ENCODE peak calls at places on chromosome 1, in six cellular contexts. S, R, A, J, T and O are unnamed samples.

GRCh38 chr1:225428066-225428878 is 434 bp upstream of the LBR start:
- DNase-seq in S (peak), R (peak), A (peak), J (peak), T (peak), O (peak)

GRCh38 chr1:24735619-24736375 is 9.4 kb upstream of the CLIC4 start:
- DNase-seq in S (no peak), R (peak), A (no peak), J (no peak), T (no peak), O (no peak)

GRCh38 chr1:23810818-23811420 is 10.4 kb upstream of the GALE start:
- DNase-seq in S (peak), R (peak), A (no peak), J (no peak), T (peak), O (no peak)

GRCh38 chr1:203926025-203926540 is 64.7 kb downstream of the SNRPE start:
- DNase-seq in S (no peak), R (peak), A (no peak), J (no peak), T (no peak), O (no peak)

GRCh38 chr1:225845633-225846259 is 35.8 kb downstream of the EPHX1 start:
- DNase-seq in S (peak), R (peak), A (peak), J (peak), T (no peak), O (no peak)

GRCh38 chr1:22262583-22262982 is 119.7 kb upstream of the WNT4 start:
- DNase-seq in S (no peak), R (no peak), A (no peak), J (no peak), T (no peak), O (no peak)

GRCh38 chr1:935751-936231 is 12.1 kb downstream of the SAMD11 start:
- DNase-seq in S (peak), R (no peak), A (no peak), J (no peak), T (no peak), O (no peak)

GRCh38 chr1:229689273-229689672 is 63.2 kb downstream of the URB2 start:
- DNase-seq in S (no peak), R (no peak), A (no peak), J (no peak), T (no peak), O (no peak)

GRCh38 chr1:114505148-114505561 is 5.8 kb downstream of the TRIM33 start:
- DNase-seq in S (no peak), R (no peak), A (no peak), J (no peak), T (no peak), O (no peak)

GRCh38 chr1:14946567-14947285 is 206.8 kb upstream of the TMEM51 start:
- DNase-seq in S (no peak), R (peak), A (peak), J (no peak), T (no peak), O (no peak)

GRCh38 chr1:168235548-168235885 is 9.7 kb downstream of the SFT2D2 start:
- DNase-seq in S (no peak), R (peak), A (no peak), J (no peak), T (no peak), O (no peak)